ENCODE peak calls at places on chromosome 11, in nine cellular contexts. E, P, R, K, C, V, A, W and J are unnamed samples.

GRCh38 chr11:14503023-14503422 is 3.4 kb upstream of the COPB1 start:
- DNase-seq in C (no peak), P (no peak), V (no peak), A (no peak), R (no peak), E (no peak), K (no peak), W (no peak), J (peak; percentile 20)

GRCh38 chr11:15779518-15779917 is 576.8 kb downstream of the SOX6 start:
- DNase-seq in K (no peak), E (no peak), C (no peak), W (no peak), R (no peak), V (no peak), A (no peak), P (no peak), J (no peak)

GRCh38 chr11:73729594-73730206 is 31.2 kb downstream of the RAB6A start:
- DNase-seq in E (no peak), P (no peak), K (no peak), V (peak; percentile 64), A (no peak), C (no peak), W (no peak), R (no peak), J (no peak)

GRCh38 chr11:37343279-37343678 is 745.2 kb upstream of the RAG2 start:
- DNase-seq in R (no peak), E (no peak), W (no peak), A (no peak), C (no peak), K (no peak), P (no peak), V (no peak), J (no peak)

GRCh38 chr11:134643519-134644042 is 231.5 kb upstream of the B3GAT1 start:
- DNase-seq in V (no peak), R (no peak), W (no peak), K (no peak), C (no peak), A (no peak), P (no peak), E (no peak), J (no peak)

GRCh38 chr11:123742334-123742733 is 874 bp upstream of the ZNF202 start:
- DNase-seq in C (no peak), W (no peak), A (no peak), V (peak; percentile 70), P (no peak), K (no peak), R (no peak), E (no peak), J (no peak)

GRCh38 chr11:1104411-1105182 is 29.9 kb downstream of the MUC2 start:
- DNase-seq in P (no peak), E (no peak), A (no peak), V (no peak), K (no peak), R (no peak), W (no peak), C (no peak), J (no peak)

GRCh38 chr11:2212411-2213251 is 41.0 kb upstream of the TH start:
- DNase-seq in K (no peak), W (no peak), C (no peak), V (peak; percentile 23), E (peak; percentile 7), A (peak; percentile 19), P (no peak), R (peak; percentile 49), J (no peak)

GRCh38 chr11:116240661-116241060 is 532.1 kb downstream of the BUD13 start:
- DNase-seq in V (no peak), P (no peak), A (no peak), E (no peak), W (no peak), K (no peak), R (no peak), C (no peak), J (no peak)

GRCh38 chr11:65150513-65151271 is 16.4 kb upstream of the SYVN1 start:
- DNase-seq in P (no peak), V (peak; percentile 45), R (peak; percentile 84), C (no peak), A (peak; percentile 98), E (peak; percentile 39), W (peak; percentile 87), K (no peak), J (peak; percentile 60)

GRCh38 chr11:123924027-123924426 is 15.4 kb upstream of the OR4D5 start:
- DNase-seq in V (no peak), C (no peak), W (no peak), A (no peak), R (no peak), E (no peak), K (no peak), P (no peak), J (no peak)

GRCh38 chr11:27874998-27875397 is 174.7 kb upstream of the BDNF start:
- DNase-seq in P (no peak), W (no peak), R (no peak), V (no peak), E (no peak), C (no peak), A (no peak), K (no peak), J (no peak)

GRCh38 chr11:118522571-118523072 is 4.7 kb upstream of the TTC36 start:
- DNase-seq in C (no peak), A (no peak), W (no peak), K (no peak), P (no peak), V (peak; percentile 62), R (no peak), E (no peak), J (peak; percentile 12)

GRCh38 chr11:83051760-83052671 is 19.7 kb downstream of the RAB30 start:
- DNase-seq in P (no peak), V (no peak), C (no peak), K (no peak), R (no peak), W (peak; percentile 45), A (no peak), E (no peak), J (peak; percentile 99)

GRCh38 chr11:124761301-124762021 is 629 bp downstream of the ESAM start:
- DNase-seq in P (no peak), A (no peak), E (no peak), R (no peak), V (peak; percentile 43), K (no peak), W (no peak), C (no peak), J (no peak)